ENCODE peak calls at places on chromosomes 7 and 10, in four cellular contexts. L, I, T and M are unnamed samples.
A peak's percentile ranks its signal among the peaks of the same experiment; 100 is the strongest.

GRCh38 chr7:76122516-76123239 is 74.8 kb downstream of the MDH2 start:
- DNase-seq in I (no peak), L (no peak), T (no peak), M (no peak)

GRCh38 chr10:126639084-126639483 is 31.4 kb downstream of the C10orf90 start:
- DNase-seq in I (no peak), T (peak; percentile 80), L (no peak), M (no peak)

GRCh38 chr7:4739528-4739992 is 35.9 kb upstream of the AP5Z1 start:
- DNase-seq in L (no peak), I (peak; percentile 68), T (peak; percentile 65), M (no peak)

GRCh38 chr7:131521651-131522163 is 34.7 kb downstream of the PODXL start:
- DNase-seq in I (peak; percentile 71), L (peak; percentile 73), T (peak; percentile 66), M (no peak)

GRCh38 chr7:100563809-100564400 is 9.8 kb downstream of the SAP25 start:
- DNase-seq in T (peak; percentile 77), L (peak; percentile 80), I (peak; percentile 84), M (peak; percentile 77)

GRCh38 chr7:74203157-74203556 is 6.6 kb upstream of the LAT2 start:
- DNase-seq in T (peak; percentile 86), L (peak; percentile 18), I (no peak), M (peak; percentile 91)

GRCh38 chr10:101529720-101530553 is 58.1 kb downstream of the POLL start:
- DNase-seq in T (no peak), L (no peak), I (no peak), M (no peak)

GRCh38 chr10:14448197-14448763 is 117.6 kb upstream of the FRMD4A start:
- DNase-seq in T (no peak), L (no peak), I (no peak), M (no peak)

GRCh38 chr7:18890134-18890533 is 227.3 kb downstream of the TWIST1 start:
- DNase-seq in T (peak; percentile 86), L (no peak), I (no peak), M (peak; percentile 25)